ENCODE peak calls at places on chromosomes 11 and 22, in ten cellular contexts. W is nephron progenitor cell, B is dorsolateral prefrontal cortex, I is transverse colon, J is gastrocnemius medialis, L is foreskin keratinocyte, G is thoracic aorta, D is HFFc6, Y is GM13977, O is astrocyte of the spinal cord. S is an unnamed sample.

GRCh38 chr11:105933666-105934065 is 88.4 kb downstream of the MSANTD4 start:
- DNase-seq in W (no peak), B (no peak), I (no peak), J (no peak), L (no peak), G (no peak), D (no peak), Y (no peak), O (no peak), S (no peak)

GRCh38 chr11:14411818-14412217 is 52.8 kb upstream of the RRAS2 start:
- DNase-seq in W (no peak), B (no peak), I (no peak), J (peak), L (no peak), G (no peak), D (peak), Y (no peak), O (peak), S (no peak)

GRCh38 chr11:3615998-3616397 is 25.8 kb downstream of the ART5 start:
- DNase-seq in W (no peak), B (no peak), I (no peak), J (no peak), L (no peak), G (no peak), D (no peak), Y (no peak), O (no peak), S (no peak)

GRCh38 chr11:76978818-76979217 is 55.4 kb upstream of the B3GNT6 start:
- DNase-seq in W (no peak), B (no peak), I (no peak), J (no peak), L (no peak), G (no peak), D (no peak), Y (no peak), O (no peak), S (no peak)

GRCh38 chr11:130476200-130476921 is 27.9 kb downstream of the ADAMTS15 start:
- DNase-seq in W (no peak), B (no peak), I (no peak), J (no peak), L (no peak), G (no peak), D (no peak), Y (no peak), O (no peak), S (no peak)

GRCh38 chr22:16963189-16963945 is 44.7 kb downstream of the GAB4 start:
- DNase-seq in W (no peak), B (no peak), I (no peak), J (no peak), L (no peak), G (no peak), D (no peak), Y (no peak), O (no peak), S (no peak)

GRCh38 chr11:9859491-9860305 is 195.8 kb downstream of the SWAP70 start:
- DNase-seq in W (no peak), B (no peak), I (no peak), J (no peak), L (no peak), G (no peak), D (peak), Y (no peak), O (peak), S (peak)

GRCh38 chr11:124716596-124716995 is 23.1 kb upstream of the NRGN start:
- DNase-seq in W (no peak), B (no peak), I (no peak), J (no peak), L (peak), G (no peak), D (no peak), Y (no peak), O (peak), S (no peak)

GRCh38 chr22:29346659-29347058 is 31.2 kb upstream of the RASL10A start:
- DNase-seq in W (no peak), B (no peak), I (no peak), J (peak), L (no peak), G (no peak), D (no peak), Y (no peak), O (no peak), S (no peak)

GRCh38 chr22:38830845-38831108 is 13.1 kb downstream of the NPTXR start:
- DNase-seq in W (no peak), B (no peak), I (no peak), J (no peak), L (no peak), G (no peak), D (no peak), Y (no peak), O (no peak), S (no peak)

GRCh38 chr11:35303596-35304392 is 115.6 kb downstream of the SLC1A2 start:
- DNase-seq in W (no peak), B (no peak), I (peak), J (peak), L (no peak), G (peak), D (peak), Y (no peak), O (peak), S (no peak)

GRCh38 chr11:34757026-34757451 is 136.1 kb downstream of the EHF start:
- DNase-seq in W (no peak), B (no peak), I (peak), J (no peak), L (peak), G (no peak), D (no peak), Y (no peak), O (no peak), S (no peak)

GRCh38 chr11:10659339-10660216 is 34.0 kb downstream of the IRAG1 start:
- DNase-seq in W (peak), B (no peak), I (peak), J (peak), L (peak), G (peak), D (peak), Y (no peak), O (peak), S (peak)

GRCh38 chr11:67605231-67606011 is 1.3 kb upstream of the NDUFV1 start:
- DNase-seq in W (no peak), B (no peak), I (no peak), J (no peak), L (no peak), G (no peak), D (no peak), Y (no peak), O (no peak), S (no peak)

GRCh38 chr11:57406337-57406904 is 16.0 kb upstream of the PRG2 start:
- DNase-seq in W (no peak), B (no peak), I (no peak), J (no peak), L (no peak), G (no peak), D (no peak), Y (peak), O (peak), S (peak)

GRCh38 chr22:39999144-39999757 is 4.5 kb downstream of the FAM83F start:
- DNase-seq in W (peak), B (no peak), I (peak), J (no peak), L (no peak), G (no peak), D (peak), Y (no peak), O (peak), S (no peak)

GRCh38 chr11:76919887-76920746 is 59.4 kb downstream of the ACER3 start:
- DNase-seq in W (peak), B (peak), I (peak), J (peak), L (peak), G (peak), D (peak), Y (peak), O (peak), S (peak)

GRCh38 chr22:22526125-22526912 is 6.2 kb upstream of the ZNF280A start:
- DNase-seq in W (no peak), B (no peak), I (no peak), J (no peak), L (no peak), G (no peak), D (no peak), Y (no peak), O (no peak), S (no peak)

GRCh38 chr22:49235463-49236300 is 592.0 kb downstream of the BRD1 start:
- DNase-seq in W (no peak), B (no peak), I (peak), J (no peak), L (no peak), G (no peak), D (no peak), Y (no peak), O (no peak), S (no peak)

GRCh38 chr22:40922484-40923303 is 28.5 kb upstream of the RBX1 start:
- DNase-seq in W (no peak), B (no peak), I (no peak), J (no peak), L (peak), G (no peak), D (peak), Y (peak), O (peak), S (peak)

GRCh38 chr11:112965601-112966125 is 4.4 kb downstream of the NCAM1 start:
- DNase-seq in W (no peak), B (no peak), I (no peak), J (peak), L (no peak), G (no peak), D (no peak), Y (no peak), O (no peak), S (no peak)

GRCh38 chr11:78860720-78861422 is 286.2 kb upstream of the NARS2 start:
- DNase-seq in W (peak), B (no peak), I (no peak), J (no peak), L (no peak), G (no peak), D (no peak), Y (no peak), O (peak), S (peak)

GRCh38 chr22:48702573-48703264 is 1125.0 kb downstream of the BRD1 start:
- DNase-seq in W (peak), B (peak), I (no peak), J (no peak), L (no peak), G (no peak), D (no peak), Y (no peak), O (no peak), S (no peak)

GRCh38 chr22:33658775-33659174 is 261.5 kb downstream of the LARGE1 start:
- DNase-seq in W (no peak), B (no peak), I (no peak), J (peak), L (no peak), G (no peak), D (no peak), Y (no peak), O (no peak), S (no peak)

GRCh38 chr11:41950470-41951143 is 491.2 kb upstream of the LRRC4C start:
- DNase-seq in W (no peak), B (no peak), I (no peak), J (no peak), L (no peak), G (no peak), D (no peak), Y (no peak), O (no peak), S (no peak)

GRCh38 chr11:62001450-62002178 is 34.2 kb upstream of the FTH1 start:
- DNase-seq in W (no peak), B (no peak), I (peak), J (no peak), L (no peak), G (no peak), D (no peak), Y (no peak), O (no peak), S (no peak)

GRCh38 chr11:31641477-31642062 is 132.0 kb downstream of the ELP4 start:
- DNase-seq in W (peak), B (no peak), I (peak), J (no peak), L (no peak), G (no peak), D (peak), Y (no peak), O (peak), S (peak)

GRCh38 chr22:30233582-30233981 is 13.0 kb downstream of the LIF start:
- DNase-seq in W (no peak), B (no peak), I (no peak), J (no peak), L (no peak), G (no peak), D (no peak), Y (no peak), O (no peak), S (no peak)

GRCh38 chr11:96215826-96216225 is 127.2 kb downstream of the MAML2 start:
- DNase-seq in W (no peak), B (no peak), I (no peak), J (no peak), L (no peak), G (no peak), D (no peak), Y (no peak), O (no peak), S (no peak)

GRCh38 chr11:120645639-120646038 is 134.1 kb downstream of the GRIK4 start:
- DNase-seq in W (peak), B (peak), I (no peak), J (no peak), L (no peak), G (no peak), D (no peak), Y (no peak), O (peak), S (no peak)

GRCh38 chr11:125433454-125434121 is 62.5 kb downstream of the FEZ1 start:
- DNase-seq in W (peak), B (peak), I (peak), J (peak), L (peak), G (no peak), D (peak), Y (peak), O (peak), S (peak)

GRCh38 chr11:88950975-88951374 is 114.8 kb downstream of the GRM5 start:
- DNase-seq in W (no peak), B (no peak), I (no peak), J (no peak), L (no peak), G (no peak), D (no peak), Y (no peak), O (no peak), S (no peak)

GRCh38 chr11:29282088-29282487 is 734.7 kb downstream of the KCNA4 start:
- DNase-seq in W (no peak), B (no peak), I (no peak), J (no peak), L (peak), G (no peak), D (peak), Y (no peak), O (peak), S (no peak)

GRCh38 chr11:74257934-74258553 is 53.4 kb downstream of the P4HA3 start:
- DNase-seq in W (no peak), B (no peak), I (peak), J (peak), L (no peak), G (peak), D (peak), Y (no peak), O (peak), S (no peak)

GRCh38 chr11:28524098-28524497 is 415.9 kb downstream of the METTL15 start:
- DNase-seq in W (no peak), B (no peak), I (no peak), J (no peak), L (no peak), G (no peak), D (peak), Y (no peak), O (no peak), S (no peak)

GRCh38 chr11:70072471-70073187 is 5.5 kb upstream of the ANO1 start:
- DNase-seq in W (no peak), B (no peak), I (no peak), J (no peak), L (no peak), G (no peak), D (no peak), Y (no peak), O (no peak), S (no peak)

GRCh38 chr11:76808996-76809395 is 25.8 kb downstream of the TSKU start:
- DNase-seq in W (no peak), B (no peak), I (no peak), J (no peak), L (no peak), G (no peak), D (no peak), Y (no peak), O (no peak), S (no peak)

GRCh38 chr11:111445586-111445985 is 66.5 kb upstream of the POU2AF1 start:
- DNase-seq in W (no peak), B (no peak), I (no peak), J (no peak), L (no peak), G (no peak), D (peak), Y (no peak), O (no peak), S (no peak)

GRCh38 chr22:20957691-20958440 is 9.2 kb upstream of the AIFM3 start:
- DNase-seq in W (peak), B (no peak), I (peak), J (no peak), L (no peak), G (no peak), D (no peak), Y (peak), O (no peak), S (no peak)

GRCh38 chr11:119624102-119624615 is 104.8 kb downstream of the NECTIN1 start:
- DNase-seq in W (peak), B (no peak), I (no peak), J (no peak), L (no peak), G (no peak), D (no peak), Y (peak), O (no peak), S (peak)
- TF ChIP-seq CTCF in W (peak), B (peak), I (peak), J (no peak), L (peak), G (peak), D (peak), Y (peak), O (peak), S (peak)

GRCh38 chr11:66366844-66367477 is 4.6 kb downstream of the SLC29A2 start:
- DNase-seq in W (no peak), B (no peak), I (no peak), J (no peak), L (no peak), G (no peak), D (no peak), Y (peak), O (no peak), S (no peak)
- TF ChIP-seq CTCF in W (no peak), B (no peak), I (no peak), J (no peak), L (no peak), G (no peak), D (no peak), Y (no peak), O (no peak), S (no peak)

GRCh38 chr11:66336234-66337102 is at the start of gene RIN1:
- DNase-seq in W (peak), B (peak), I (peak), J (peak), L (peak), G (no peak), D (peak), Y (peak), O (peak), S (peak)

GRCh38 chr11:66335531-66336233 is 552 bp downstream of the RIN1 start:
- DNase-seq in W (peak), B (peak), I (no peak), J (peak), L (no peak), G (no peak), D (peak), Y (no peak), O (peak), S (peak)

GRCh38 chr11:66338276-66339162 is 2.3 kb upstream of the RIN1 start:
- DNase-seq in W (no peak), B (peak), I (no peak), J (no peak), L (no peak), G (no peak), D (no peak), Y (no peak), O (no peak), S (no peak)

GRCh38 chr11:66339163-66339675 is 3.0 kb upstream of the RIN1 start:
- DNase-seq in W (no peak), B (peak), I (no peak), J (no peak), L (peak), G (no peak), D (peak), Y (no peak), O (no peak), S (no peak)

GRCh38 chr11:66337103-66337899 is 1.1 kb upstream of the RIN1 start:
- DNase-seq in W (no peak), B (peak), I (no peak), J (no peak), L (no peak), G (no peak), D (peak), Y (no peak), O (peak), S (no peak)
- TF ChIP-seq CTCF in W (no peak), B (no peak), I (no peak), J (no peak), L (no peak), G (no peak), D (peak), Y (no peak), O (no peak), S (no peak)

GRCh38 chr22:19753090-19753842 is 7.3 kb upstream of the TBX1 start:
- DNase-seq in W (no peak), B (no peak), I (no peak), J (no peak), L (no peak), G (no peak), D (no peak), Y (no peak), O (no peak), S (no peak)
- TF ChIP-seq CTCF in W (peak), B (no peak), I (no peak), J (no peak), L (peak), G (no peak), D (peak), Y (no peak), O (peak), S (no peak)

DNA sequence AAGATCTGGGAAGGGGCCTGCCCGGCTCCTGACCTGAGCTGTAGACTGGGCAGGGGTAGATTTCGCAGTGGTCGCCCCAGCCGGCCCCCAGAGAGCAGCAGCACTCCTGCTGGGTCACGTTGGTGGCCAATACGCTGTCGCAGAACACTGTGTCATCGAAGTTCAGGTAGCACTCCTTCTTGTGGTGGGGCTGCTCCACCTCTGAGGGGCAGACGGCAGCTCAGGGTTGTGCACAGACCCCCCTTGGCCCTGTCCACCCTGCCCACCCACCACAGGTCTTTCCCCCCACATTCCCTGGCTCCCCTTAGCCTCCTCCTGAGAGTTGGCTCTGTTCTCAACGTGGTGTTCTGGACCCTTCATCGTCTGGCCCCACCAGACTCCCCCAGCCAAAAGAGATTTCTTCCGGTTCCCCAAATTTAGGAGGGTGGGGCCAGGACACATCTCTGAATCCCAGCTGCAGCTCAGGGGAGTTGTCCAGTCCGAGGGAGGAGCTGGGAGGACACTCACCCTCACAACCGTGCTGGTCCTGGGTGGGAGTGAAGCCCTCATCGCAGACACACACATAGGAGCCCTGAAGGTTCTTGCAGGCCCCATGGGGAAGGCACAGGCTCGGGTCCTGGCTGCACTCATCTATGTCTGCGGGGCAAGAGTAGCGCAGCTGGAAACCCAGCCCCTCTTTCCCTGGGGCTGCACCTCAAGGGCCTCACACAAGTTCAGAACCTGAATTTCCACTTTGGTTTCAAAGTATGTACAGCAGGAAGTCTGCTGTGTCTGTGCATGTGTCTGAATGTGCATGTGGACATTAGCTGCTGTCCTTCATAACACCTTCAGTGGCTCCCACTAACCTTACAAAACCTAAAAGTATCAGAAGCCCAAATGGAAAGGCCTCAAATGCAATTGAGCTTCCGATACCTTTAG is 16.5 kb downstream of the SCYL1 start:
- DNase-seq in W (no peak), B (no peak), I (no peak), J (no peak), L (peak), G (no peak), D (no peak), Y (no peak), O (no peak), S (no peak)
- TF ChIP-seq CTCF in W (no peak), B (no peak), I (no peak), J (no peak), L (no peak), G (no peak), D (no peak), Y (no peak), O (no peak), S (no peak)

DNA sequence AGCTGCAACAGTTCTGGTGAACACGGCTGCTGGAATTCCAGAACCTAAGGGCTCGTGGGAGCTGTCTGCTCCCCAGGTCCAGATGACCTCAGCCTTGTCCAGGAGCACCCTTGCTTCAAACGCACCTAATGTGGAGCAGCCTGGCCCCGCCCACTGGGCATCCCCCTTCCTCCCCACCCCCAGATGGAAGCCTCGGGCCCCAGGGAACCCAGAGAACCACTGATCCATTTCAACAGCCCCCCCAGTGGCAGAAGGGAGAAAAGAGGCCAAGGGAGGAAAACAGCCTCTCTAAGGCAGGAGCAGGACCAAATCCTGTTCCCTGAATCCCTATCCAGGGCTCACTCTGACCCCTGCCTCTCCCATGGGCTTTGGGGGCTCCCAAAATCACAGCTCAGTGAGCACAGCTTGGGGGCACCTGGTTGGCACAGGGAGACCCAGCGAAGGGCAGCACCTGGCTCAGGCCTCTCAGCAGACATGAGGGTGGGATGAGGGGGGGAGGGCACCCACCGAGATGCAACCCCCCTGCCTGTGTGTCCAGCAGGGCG is 1.2 kb downstream of the CYTH4 start:
- DNase-seq in W (no peak), B (no peak), I (peak), J (no peak), L (no peak), G (no peak), D (no peak), Y (no peak), O (no peak), S (peak)
- TF ChIP-seq CTCF in W (no peak), B (no peak), I (peak), J (no peak), L (peak), G (no peak), D (peak), Y (peak), O (peak), S (no peak)

GRCh38 chr22:45994516-45995404 is 17.8 kb upstream of the WNT7B start:
- DNase-seq in W (peak), B (no peak), I (peak), J (peak), L (no peak), G (no peak), D (peak), Y (peak), O (peak), S (peak)
- TF ChIP-seq CTCF in W (peak), B (peak), I (peak), J (peak), L (peak), G (peak), D (peak), Y (peak), O (peak), S (peak)